ENCODE peak calls at places on chromosome 3, in nine cellular contexts. G, Y, V, H, C, B, O, K and S are unnamed samples.

GRCh38 chr3:125116311-125117069 is 60.7 kb upstream of the HEG1 start:
- DNase-seq in V (no peak), C (peak), B (peak), H (no peak), G (no peak), O (peak), Y (no peak), K (no peak), S (no peak)

GRCh38 chr3:189210251-189210770 is 38.5 kb downstream of the TPRG1 start:
- DNase-seq in H (no peak), G (no peak), V (no peak), C (no peak), Y (no peak), K (no peak), B (no peak), O (no peak), S (no peak)

GRCh38 chr3:183490653-183491052 is 62.2 kb upstream of the MCF2L2 start:
- DNase-seq in O (no peak), B (peak), C (peak), Y (no peak), H (no peak), G (no peak), K (no peak), V (no peak), S (no peak)

GRCh38 chr3:122973893-122974615 is 53.5 kb downstream of the SEMA5B start:
- DNase-seq in C (no peak), Y (no peak), K (no peak), B (no peak), O (no peak), V (no peak), G (no peak), H (no peak), S (no peak)

GRCh38 chr3:18730491-18730890 is 305.4 kb upstream of the SATB1 start:
- DNase-seq in C (no peak), K (no peak), V (no peak), H (no peak), O (no peak), G (no peak), Y (no peak), B (no peak), S (no peak)

GRCh38 chr3:48432411-48433371 is 2.8 kb upstream of the PLXNB1 start:
- DNase-seq in O (peak), K (no peak), C (no peak), H (no peak), V (no peak), B (no peak), G (no peak), Y (no peak), S (no peak)

GRCh38 chr3:178099885-178100284 is 436.4 kb upstream of the KCNMB2 start:
- DNase-seq in B (no peak), H (no peak), V (no peak), K (no peak), G (no peak), C (no peak), O (no peak), Y (no peak), S (no peak)

GRCh38 chr3:115245437-115245836 is 98.3 kb upstream of the ZBTB20 start:
- DNase-seq in K (no peak), V (no peak), G (no peak), H (no peak), O (peak), C (no peak), Y (no peak), B (no peak), S (no peak)

GRCh38 chr3:101988591-101988990 is 139.3 kb downstream of the NFKBIZ start:
- DNase-seq in G (no peak), O (no peak), B (no peak), V (no peak), H (no peak), Y (no peak), C (no peak), K (no peak), S (no peak)

GRCh38 chr3:172550347-172550943 is 27.2 kb upstream of the TNFSF10 start:
- DNase-seq in G (no peak), K (no peak), V (no peak), B (no peak), O (peak), Y (peak), C (no peak), H (no peak), S (no peak)

GRCh38 chr3:61532739-61533500 is 28.5 kb upstream of the PTPRG start:
- DNase-seq in K (no peak), G (no peak), C (no peak), B (no peak), V (no peak), O (no peak), H (no peak), Y (no peak), S (no peak)

GRCh38 chr3:45225465-45226205 is 452 bp downstream of the TMEM158 start:
- DNase-seq in V (peak), C (peak), K (no peak), O (no peak), B (no peak), H (no peak), G (no peak), Y (no peak), S (peak)

GRCh38 chr3:119662604-119663377 is 2.4 kb upstream of the POPDC2 start:
- DNase-seq in O (peak), C (no peak), G (no peak), K (no peak), Y (no peak), V (no peak), H (no peak), B (no peak), S (no peak)
- TF ChIP-seq CTCF in O (no peak), C (peak), G (no peak), K (no peak), Y (no peak), V (no peak), H (no peak), B (no peak), S (no peak)

DNA sequence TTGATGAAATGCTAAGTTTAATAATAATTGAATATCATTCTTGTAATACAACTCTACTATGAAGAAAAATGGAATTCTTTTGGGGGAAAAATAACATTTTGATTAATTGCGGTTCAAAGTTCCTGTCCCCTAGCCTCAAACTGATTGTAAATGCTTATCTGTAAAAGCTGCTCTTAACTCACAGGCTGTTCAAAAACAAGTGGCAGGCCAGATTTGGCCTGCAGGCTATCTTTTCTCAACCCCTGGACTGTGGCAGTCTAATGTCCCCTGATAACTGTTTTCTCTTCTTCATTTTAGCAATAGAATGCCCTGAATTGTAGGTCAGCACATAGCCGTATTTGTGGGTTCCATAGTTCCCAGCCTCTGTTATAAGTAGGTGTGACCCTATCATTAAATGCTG is 23.5 kb upstream of the SAMMSON start:
- DNase-seq in B (no peak), Y (no peak), G (no peak), C (peak), O (no peak), K (no peak), H (no peak), V (no peak), S (no peak)
- TF ChIP-seq CTCF in B (no peak), Y (no peak), G (no peak), C (no peak), O (no peak), K (no peak), H (no peak), V (no peak), S (no peak)

GRCh38 chr3:53496984-53497383 is 2.6 kb downstream of the CACNA1D start:
- DNase-seq in C (no peak), B (no peak), O (no peak), K (no peak), Y (no peak), H (no peak), G (no peak), V (no peak), S (no peak)
- TF ChIP-seq CTCF in C (no peak), B (no peak), O (no peak), K (no peak), Y (no peak), H (no peak), G (no peak), V (no peak), S (no peak)

GRCh38 chr3:194673761-194674160 is 1.8 kb upstream of the LSG1 start:
- DNase-seq in O (no peak), B (no peak), V (no peak), G (no peak), K (no peak), C (no peak), Y (no peak), H (no peak), S (no peak)

GRCh38 chr3:194675081-194675640 is 3.2 kb upstream of the LSG1 start:
- DNase-seq in G (no peak), Y (no peak), C (no peak), H (no peak), O (no peak), V (no peak), K (no peak), B (no peak), S (no peak)

GRCh38 chr3:194671511-194671899 is 486 bp downstream of the LSG1 start:
- DNase-seq in C (peak), O (peak), B (no peak), K (no peak), G (no peak), H (no peak), Y (no peak), V (no peak), S (no peak)

GRCh38 chr3:194672876-194673275 is 885 bp upstream of the LSG1 start:
- DNase-seq in G (no peak), C (no peak), K (no peak), O (no peak), B (no peak), H (no peak), V (no peak), Y (no peak), S (no peak)

DNA sequence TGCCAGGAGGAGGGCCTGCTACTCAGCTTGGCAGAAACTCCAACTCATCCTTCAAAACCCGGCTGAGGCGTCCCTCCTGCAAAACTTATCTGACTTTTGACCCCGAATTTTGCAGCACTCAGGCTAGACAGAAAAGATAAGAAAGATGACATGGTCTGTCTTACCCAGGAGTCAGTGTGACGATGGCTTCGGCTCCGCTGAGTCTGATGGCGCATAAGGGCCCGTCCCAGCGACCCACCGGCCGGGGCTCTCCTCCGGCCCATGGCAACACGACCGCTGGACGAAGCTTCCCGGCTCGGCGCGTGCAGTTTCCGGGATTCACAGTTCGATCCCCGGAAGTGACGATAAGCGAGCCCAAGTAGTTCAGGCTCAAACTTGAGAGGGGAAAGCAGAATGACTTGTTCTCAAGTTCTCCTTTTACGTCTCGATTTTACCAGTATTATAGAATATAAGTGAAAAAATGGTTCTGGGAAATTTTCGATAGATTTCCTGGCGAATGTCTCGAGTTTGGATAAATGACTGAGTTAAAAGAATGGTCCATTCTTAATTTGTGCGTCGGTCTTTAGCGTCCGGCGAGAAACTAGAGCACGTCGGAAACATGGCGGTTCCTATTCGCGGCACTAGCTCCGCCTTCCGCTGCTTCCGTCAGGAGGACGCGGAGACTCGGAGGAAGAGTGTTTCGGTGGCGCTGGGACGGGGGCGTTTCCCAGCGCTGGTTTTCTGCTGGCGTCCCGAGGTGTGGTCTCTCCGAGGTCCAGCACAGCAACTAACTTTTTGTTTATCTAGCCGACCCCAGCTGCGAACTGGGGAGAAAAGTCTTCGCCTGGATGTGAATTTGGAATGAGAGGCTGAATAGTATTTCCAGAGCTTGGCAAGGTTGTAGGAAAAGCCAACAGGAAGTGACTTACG is at the start of gene LSG1:
- DNase-seq in V (peak), G (peak), K (peak), C (peak), H (peak), B (peak), O (peak), Y (peak), S (peak)
- TF ChIP-seq CTCF in V (no peak), G (no peak), K (no peak), C (no peak), H (no peak), B (no peak), O (no peak), Y (no peak), S (no peak)

GRCh38 chr3:148718982-148719862 is 21.5 kb downstream of the AGTR1 start:
- DNase-seq in B (no peak), Y (no peak), G (no peak), C (peak), V (no peak), O (peak), H (no peak), K (no peak), S (no peak)
- TF ChIP-seq CTCF in B (peak), Y (no peak), G (no peak), C (peak), V (peak), O (peak), H (peak), K (peak), S (peak)